ENCODE peak calls at places on chromosome 22, in ten cellular contexts. L, W, P, F, C, T, Y, R, N and V are unnamed samples.
A peak's percentile ranks its signal among the peaks of the same experiment; 100 is the strongest.

GRCh38 chr22:40363059-40363458 is 7.3 kb upstream of the SGSM3 start:
- DNase-seq in W (no peak), R (no peak), N (no peak), C (peak; percentile 33), F (no peak), Y (no peak), T (no peak), P (no peak), L (no peak), V (no peak)

GRCh38 chr22:20324139-20324516 is 4.3 kb upstream of the DGCR6L start:
- DNase-seq in R (no peak), P (no peak), N (no peak), T (peak; percentile 19), L (peak; percentile 0), F (no peak), C (no peak), W (no peak), Y (no peak), V (peak; percentile 29)

GRCh38 chr22:22787805-22788459 is 99.7 kb upstream of the IGLL5 start:
- DNase-seq in F (peak; percentile 81), Y (no peak), T (peak; percentile 90), R (peak; percentile 63), W (peak; percentile 66), C (no peak), N (peak; percentile 69), L (peak; percentile 83), P (peak; percentile 70), V (peak; percentile 61)

GRCh38 chr22:46504586-46504985 is 32.8 kb downstream of the CELSR1 start:
- DNase-seq in N (no peak), F (no peak), T (no peak), Y (no peak), R (no peak), C (no peak), W (no peak), P (no peak), L (no peak), V (no peak)

GRCh38 chr22:49268924-49269323 is 558.7 kb downstream of the BRD1 start:
- DNase-seq in W (no peak), Y (no peak), P (no peak), R (no peak), C (no peak), T (peak; percentile 51), L (no peak), F (no peak), N (no peak), V (no peak)

GRCh38 chr22:26852176-26852575 is 194.8 kb downstream of the MIAT start:
- DNase-seq in W (no peak), P (no peak), C (no peak), R (peak; percentile 51), Y (no peak), F (peak; percentile 83), T (peak; percentile 94), N (no peak), L (peak; percentile 72), V (no peak)

GRCh38 chr22:19880786-19881569 is 26.3 kb upstream of the GNB1L start:
- DNase-seq in R (peak; percentile 55), T (peak; percentile 98), Y (no peak), W (peak; percentile 51), L (peak; percentile 96), C (peak; percentile 87), N (peak; percentile 19), P (no peak), F (peak; percentile 90), V (no peak)

GRCh38 chr22:19291218-19291579 is 320 bp downstream of the CLTCL1 start:
- DNase-seq in P (peak; percentile 5), T (peak; percentile 74), F (peak; percentile 51), Y (no peak), L (peak; percentile 73), C (no peak), N (peak; percentile 53), R (peak; percentile 29), W (peak; percentile 76), V (peak; percentile 5)

GRCh38 chr22:20807315-20807752 is 33.4 kb downstream of the SERPIND1 start:
- DNase-seq in F (no peak), W (no peak), L (no peak), Y (no peak), P (no peak), T (no peak), C (peak; percentile 89), N (no peak), R (no peak), V (no peak)

GRCh38 chr22:50624347-50625130 is 3.4 kb downstream of the ARSA start:
- DNase-seq in C (no peak), Y (no peak), P (no peak), T (no peak), F (no peak), R (no peak), N (no peak), W (no peak), L (no peak), V (no peak)

GRCh38 chr22:46813816-46814597 is 51.6 kb downstream of the TBC1D22A start:
- DNase-seq in T (no peak), F (no peak), C (no peak), W (no peak), R (no peak), P (no peak), L (no peak), N (no peak), Y (no peak), V (no peak)

GRCh38 chr22:35752172-35752832 is 34.6 kb downstream of the APOL5 start:
- DNase-seq in C (no peak), T (no peak), Y (no peak), R (no peak), F (no peak), P (no peak), N (no peak), W (no peak), L (peak; percentile 65), V (no peak)

GRCh38 chr22:29704528-29705285 is 15.1 kb upstream of the CABP7 start:
- DNase-seq in Y (no peak), W (peak; percentile 89), N (peak; percentile 86), P (no peak), T (no peak), R (peak; percentile 46), C (peak; percentile 24), F (no peak), L (no peak), V (no peak)